ENCODE peak calls at places on chromosomes 12 and 14, in six cellular contexts. E is lower leg skin, D is heart left ventricle, F is GM12891, X is NB4, Y is vagina. T is an unnamed sample.

GRCh38 chr12:95582230-95583058 is 31.2 kb upstream of the USP44 start:
- DNase-seq in D (no peak), E (no peak), X (peak), Y (no peak), F (no peak), T (no peak)

GRCh38 chr12:89947437-89948265 is 239.0 kb upstream of the ATP2B1 start:
- DNase-seq in X (no peak), D (no peak), F (no peak), E (no peak), Y (no peak), T (no peak)

GRCh38 chr12:93145086-93145485 is 216.0 kb upstream of the EEA1 start:
- DNase-seq in D (no peak), X (no peak), Y (no peak), E (no peak), F (no peak), T (no peak)

GRCh38 chr12:43921666-43922337 is 85.9 kb downstream of the TMEM117 start:
- DNase-seq in D (no peak), F (no peak), X (no peak), Y (no peak), E (no peak), T (no peak)

GRCh38 chr12:22821985-22822384 is 197.0 kb downstream of the ETNK1 start:
- DNase-seq in F (no peak), X (no peak), D (no peak), Y (no peak), E (no peak), T (no peak)

GRCh38 chr14:71441142-71441541 is 491.1 kb upstream of the RGS6 start:
- DNase-seq in Y (no peak), F (no peak), X (no peak), E (no peak), D (no peak), T (no peak)

GRCh38 chr12:41466762-41467270 is 278.7 kb downstream of the PDZRN4 start:
- DNase-seq in E (no peak), F (no peak), Y (no peak), D (no peak), X (no peak), T (no peak)

GRCh38 chr14:77133718-77134338 is 7.8 kb downstream of the ZDHHC22 start:
- DNase-seq in X (peak), Y (no peak), F (peak), D (peak), E (no peak), T (peak)

GRCh38 chr14:50835280-50835679 is 4.3 kb upstream of the NIN start:
- DNase-seq in Y (no peak), X (peak), D (no peak), F (no peak), E (no peak), T (no peak)

GRCh38 chr14:91135039-91135438 is 21.2 kb downstream of the DGLUCY start:
- DNase-seq in X (no peak), E (no peak), F (no peak), D (no peak), Y (no peak), T (no peak)

GRCh38 chr12:91119089-91119488 is 7.8 kb upstream of the LUM start:
- DNase-seq in E (no peak), X (no peak), F (no peak), Y (no peak), D (no peak), T (no peak)

DNA sequence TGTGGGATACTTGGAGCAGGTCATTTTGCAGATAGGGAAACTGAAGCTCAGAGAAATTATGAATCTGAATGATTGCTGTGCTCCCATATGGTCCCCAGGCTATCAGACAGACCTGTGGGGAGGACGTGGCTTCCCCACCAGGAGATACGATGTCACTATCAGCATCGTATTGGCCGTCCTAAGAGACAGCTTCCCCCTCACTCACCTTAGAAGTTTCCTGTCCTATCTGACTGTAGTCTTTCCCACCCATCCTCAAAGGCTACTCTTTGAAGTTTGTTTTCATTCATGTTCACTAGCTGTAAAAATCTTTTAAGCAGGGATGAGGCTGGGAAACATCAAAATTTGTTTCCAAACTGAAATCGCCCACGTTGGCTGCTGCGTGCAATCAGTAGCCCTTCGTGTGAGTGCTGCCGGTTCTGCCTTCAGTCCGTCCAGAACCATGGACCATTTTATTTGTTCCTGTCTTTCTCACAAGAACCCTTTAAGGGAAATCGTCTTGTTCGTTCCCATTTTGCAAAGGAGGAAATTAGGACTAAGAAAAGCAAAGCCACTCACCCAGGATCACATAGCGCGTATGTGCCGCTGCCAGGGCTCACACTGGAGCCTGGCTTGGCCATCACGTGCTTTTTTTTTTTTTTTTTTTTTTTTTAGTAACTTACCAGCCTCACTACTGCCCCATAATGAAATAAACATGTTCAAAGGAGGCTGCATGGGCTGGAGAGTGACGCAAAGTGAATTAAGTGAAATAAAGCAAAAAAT is 1.0 kb upstream of the KDM2B start:
- DNase-seq in X (peak), D (peak), E (no peak), F (no peak), Y (no peak), T (no peak)
- TF ChIP-seq POLR2A in X (no peak), D (no peak), E (no peak), F (no peak), Y (no peak), T (no peak)

GRCh38 chr12:121769831-121770301 is 23.6 kb downstream of the RHOF start:
- DNase-seq in D (peak), X (peak), E (no peak), F (no peak), Y (no peak), T (no peak)
- TF ChIP-seq POLR2A in D (no peak), X (no peak), E (no peak), F (no peak), Y (no peak), T (no peak)

GRCh38 chr12:57516617-57517153 is 3.6 kb downstream of the DDIT3 start:
- DNase-seq in X (no peak), D (no peak), F (no peak), E (no peak), Y (no peak), T (no peak)

GRCh38 chr12:57514720-57515467 is 5.4 kb downstream of the DDIT3 start:
- DNase-seq in F (no peak), D (no peak), E (no peak), X (no peak), Y (no peak), T (no peak)

GRCh38 chr12:57515468-57515933 is 4.8 kb downstream of the DDIT3 start:
- DNase-seq in Y (no peak), X (no peak), D (no peak), F (no peak), E (no peak), T (no peak)

GRCh38 chr12:57517187-57517586 is 3.1 kb downstream of the DDIT3 start:
- DNase-seq in F (no peak), E (peak), X (no peak), D (no peak), Y (no peak), T (no peak)

DNA sequence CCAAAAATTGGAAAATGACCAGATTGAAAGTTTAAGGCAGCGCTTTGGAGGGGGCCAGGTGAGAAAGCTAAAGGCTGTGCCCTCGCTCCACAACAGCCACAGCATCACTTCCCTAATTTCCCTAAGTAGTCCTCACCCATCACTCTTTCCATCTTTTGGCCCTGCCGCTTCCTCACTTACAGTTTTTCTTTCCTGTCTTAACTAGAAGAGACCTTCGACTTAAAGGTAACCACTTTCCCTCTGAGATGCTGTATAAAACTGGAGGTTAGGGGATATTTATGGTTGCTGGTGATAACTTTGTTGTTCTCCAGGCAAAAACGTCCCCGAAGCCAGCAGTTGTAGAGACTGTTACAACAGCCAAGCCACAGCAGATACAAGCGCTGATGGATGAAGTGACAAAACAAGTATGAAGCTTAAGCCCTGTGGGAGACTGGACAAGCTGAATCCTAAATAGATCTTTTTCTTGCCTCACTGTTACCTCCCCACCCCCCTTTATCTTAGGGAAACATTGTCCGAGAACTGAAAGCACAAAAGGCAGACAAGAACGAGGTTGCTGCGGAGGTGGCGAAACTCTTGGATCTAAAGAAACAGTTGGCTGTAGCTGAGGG is 4.3 kb downstream of the DDIT3 start:
- DNase-seq in D (no peak), X (no peak), Y (no peak), E (no peak), F (no peak), T (no peak)
- TF ChIP-seq POLR2A in D (no peak), X (no peak), Y (no peak), E (no peak), F (peak), T (no peak)

DNA sequence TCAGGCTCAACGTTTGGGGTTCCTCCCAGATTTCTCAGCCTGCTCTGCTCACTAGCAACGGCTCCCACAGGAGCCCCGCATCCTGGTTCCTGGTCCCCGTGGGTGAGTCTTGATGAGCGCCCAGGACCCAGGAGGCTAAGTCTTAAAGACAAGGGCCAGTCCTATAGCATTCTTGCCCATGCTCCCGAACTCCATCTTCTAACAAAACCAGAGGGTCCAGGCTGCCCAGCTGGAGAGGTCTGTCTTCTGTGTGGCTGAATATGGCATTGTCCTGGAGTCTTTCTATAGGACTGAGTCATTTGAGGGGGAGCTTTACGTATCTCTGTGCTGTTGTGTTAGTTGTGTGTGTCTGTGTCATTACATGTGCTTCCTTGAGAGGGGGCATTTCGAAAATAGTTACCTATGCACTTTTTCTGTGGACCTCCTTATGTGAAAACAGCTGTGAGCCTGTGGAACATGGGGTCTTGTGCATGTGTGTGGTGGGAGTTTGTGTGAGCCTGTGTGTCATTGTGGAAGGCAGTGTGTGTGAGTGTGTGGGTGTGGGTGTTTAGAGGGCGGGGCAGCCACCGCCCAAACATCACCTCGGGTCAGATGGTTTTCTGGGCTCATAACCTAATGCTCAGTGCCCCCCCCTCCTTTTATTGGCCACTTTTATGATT is 9.1 kb upstream of the TBX5 start:
- DNase-seq in F (no peak), D (no peak), X (no peak), E (no peak), Y (no peak), T (no peak)
- TF ChIP-seq POLR2A in F (no peak), D (no peak), X (no peak), E (no peak), Y (no peak), T (no peak)

DNA sequence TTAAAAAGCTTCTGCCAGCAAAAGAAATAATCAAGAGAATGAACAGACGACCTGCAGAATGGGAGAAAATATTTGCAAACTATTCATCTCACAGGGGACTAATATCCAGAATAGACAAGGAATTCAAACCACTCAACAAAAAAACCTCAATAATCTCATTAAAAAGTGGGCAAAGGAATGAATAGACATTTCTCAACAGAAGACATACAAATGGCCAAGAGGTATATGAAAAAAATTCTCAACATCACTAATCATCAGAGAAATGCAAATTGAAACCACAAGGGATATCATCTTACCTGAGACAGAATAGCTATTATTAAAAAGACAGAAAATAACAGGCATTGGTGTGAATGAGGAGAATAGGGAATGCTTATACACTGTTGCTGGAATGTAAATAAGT is 270.0 kb downstream of the DACT1 start:
- DNase-seq in X (no peak), Y (no peak), D (no peak), E (no peak), F (no peak), T (no peak)
- TF ChIP-seq POLR2A in X (no peak), Y (no peak), D (no peak), E (no peak), F (no peak), T (no peak)

GRCh38 chr14:85319998-85320397 is 209.9 kb upstream of the FLRT2 start:
- DNase-seq in Y (no peak), D (no peak), E (no peak), F (no peak), X (no peak), T (no peak)
- TF ChIP-seq POLR2A in Y (no peak), D (no peak), E (no peak), F (no peak), X (no peak), T (no peak)